ENCODE peak calls at places on chromosome 22, in nine cellular contexts. L is heart left ventricle; S is cardiac muscle cell; K is Peyer's patch; Z is cardiac fibroblast; X is HFF-Myc; W is CD8-positive, alpha-beta memory T cell; V is naive thymus-derived CD4-positive, alpha-beta T cell; I is astrocyte of the spinal cord. J is an unnamed sample.
A peak's percentile ranks its signal among the peaks of the same experiment; 100 is the strongest.

GRCh38 chr22:21759133-21759532 is 23.5 kb upstream of the YPEL1 start:
- DNase-seq in L (no peak), S (no peak), K (no peak), Z (no peak), X (no peak), W (no peak), V (no peak), I (no peak), J (no peak)

GRCh38 chr22:43151251-43152000 is at the start of gene TSPO:
- DNase-seq in L (peak; percentile 87), S (peak; percentile 59), K (peak; percentile 91), Z (peak; percentile 58), X (no peak), W (peak; percentile 67), V (peak; percentile 54), I (peak; percentile 37), J (no peak)

GRCh38 chr22:24201681-24202590 is 20.6 kb downstream of the SUSD2 start:
- DNase-seq in L (no peak), S (no peak), K (no peak), Z (no peak), X (no peak), W (no peak), V (no peak), I (no peak), J (no peak)

GRCh38 chr22:46444390-46444854 is 93.0 kb downstream of the CELSR1 start:
- DNase-seq in L (no peak), S (no peak), K (no peak), Z (no peak), X (no peak), W (no peak), V (no peak), I (no peak), J (no peak)

GRCh38 chr22:27799334-27800249 is 2.0 kb downstream of the MN1 start:
- DNase-seq in L (no peak), S (no peak), K (no peak), Z (peak; percentile 59), X (no peak), W (no peak), V (no peak), I (no peak), J (no peak)

GRCh38 chr22:35524966-35525686 is 15.5 kb upstream of the RASD2 start:
- DNase-seq in L (no peak), S (no peak), K (peak; percentile 46), Z (no peak), X (no peak), W (no peak), V (no peak), I (no peak), J (no peak)

GRCh38 chr22:50308597-50308935 is 1.1 kb upstream of the PLXNB2 start:
- DNase-seq in L (peak; percentile 90), S (peak; percentile 89), K (no peak), Z (peak; percentile 83), X (no peak), W (no peak), V (no peak), I (no peak), J (peak; percentile 39)

GRCh38 chr22:49923445-49923844 is 5.0 kb downstream of the CRELD2 start:
- DNase-seq in L (no peak), S (no peak), K (no peak), Z (no peak), X (no peak), W (no peak), V (no peak), I (no peak), J (peak; percentile 85)

GRCh38 chr22:40312050-40312449 is 34.2 kb upstream of the ADSL start:
- DNase-seq in L (no peak), S (no peak), K (no peak), Z (no peak), X (no peak), W (no peak), V (no peak), I (no peak), J (no peak)

GRCh38 chr22:36924151-36924698 is 10.8 kb downstream of the CSF2RB start:
- DNase-seq in L (no peak), S (no peak), K (no peak), Z (no peak), X (no peak), W (no peak), V (no peak), I (no peak), J (no peak)

GRCh38 chr22:20319745-20320658 is at the start of gene DGCR6L:
- DNase-seq in L (peak; percentile 98), S (peak; percentile 95), K (peak; percentile 99), Z (peak; percentile 95), X (no peak), W (peak; percentile 97), V (peak; percentile 94), I (peak; percentile 94), J (peak; percentile 95)

GRCh38 chr22:20316217-20316843 is 3.5 kb downstream of the DGCR6L start:
- DNase-seq in L (no peak), S (no peak), K (peak; percentile 38), Z (no peak), X (no peak), W (no peak), V (no peak), I (no peak), J (no peak)

GRCh38 chr22:20315337-20316216 is 4.3 kb downstream of the DGCR6L start:
- DNase-seq in L (no peak), S (no peak), K (peak; percentile 32), Z (no peak), X (no peak), W (no peak), V (no peak), I (no peak), J (no peak)

GRCh38 chr22:20319041-20319744 is 667 bp downstream of the DGCR6L start:
- DNase-seq in L (no peak), S (no peak), K (no peak), Z (peak; percentile 37), X (no peak), W (no peak), V (no peak), I (peak; percentile 8), J (no peak)

DNA sequence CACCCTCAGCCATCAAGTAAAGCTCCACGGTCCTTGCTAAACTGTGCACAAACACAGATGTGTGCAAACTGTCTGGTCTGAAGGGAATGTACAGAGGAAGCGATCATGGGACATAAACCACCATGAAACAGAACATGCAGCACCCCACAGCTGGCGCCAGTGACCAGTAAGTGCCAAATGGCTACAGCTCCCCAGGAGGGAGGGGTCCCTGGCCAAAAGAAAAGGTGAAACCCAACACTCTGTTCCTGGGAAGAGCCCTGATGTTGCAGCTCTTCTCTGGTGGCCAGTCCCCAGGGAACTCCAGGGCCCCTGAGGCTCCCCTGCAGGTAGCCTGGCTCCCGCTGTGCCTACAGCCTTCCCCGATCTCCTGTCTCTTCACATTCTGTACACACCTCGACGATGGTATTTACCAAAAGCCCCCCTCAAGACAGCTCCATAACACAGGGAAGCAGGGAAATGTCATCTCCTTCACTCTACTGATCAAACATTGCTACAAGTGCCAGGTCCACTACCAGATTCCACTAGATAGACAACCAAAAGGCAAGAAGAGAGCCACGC is 2.9 kb downstream of the DGCR6L start:
- DNase-seq in L (no peak), S (no peak), K (peak; percentile 26), Z (no peak), X (no peak), W (no peak), V (no peak), I (no peak), J (no peak)
- H3K4me3 ChIP-seq in L (no peak overlapping the region), S (no peak overlapping the region), K (no peak overlapping the region), Z (no peak overlapping the region), X (no peak overlapping the region), W (no peak overlapping the region), V (no peak overlapping the region), I (no peak overlapping the region), J (no peak overlapping the region)

DNA sequence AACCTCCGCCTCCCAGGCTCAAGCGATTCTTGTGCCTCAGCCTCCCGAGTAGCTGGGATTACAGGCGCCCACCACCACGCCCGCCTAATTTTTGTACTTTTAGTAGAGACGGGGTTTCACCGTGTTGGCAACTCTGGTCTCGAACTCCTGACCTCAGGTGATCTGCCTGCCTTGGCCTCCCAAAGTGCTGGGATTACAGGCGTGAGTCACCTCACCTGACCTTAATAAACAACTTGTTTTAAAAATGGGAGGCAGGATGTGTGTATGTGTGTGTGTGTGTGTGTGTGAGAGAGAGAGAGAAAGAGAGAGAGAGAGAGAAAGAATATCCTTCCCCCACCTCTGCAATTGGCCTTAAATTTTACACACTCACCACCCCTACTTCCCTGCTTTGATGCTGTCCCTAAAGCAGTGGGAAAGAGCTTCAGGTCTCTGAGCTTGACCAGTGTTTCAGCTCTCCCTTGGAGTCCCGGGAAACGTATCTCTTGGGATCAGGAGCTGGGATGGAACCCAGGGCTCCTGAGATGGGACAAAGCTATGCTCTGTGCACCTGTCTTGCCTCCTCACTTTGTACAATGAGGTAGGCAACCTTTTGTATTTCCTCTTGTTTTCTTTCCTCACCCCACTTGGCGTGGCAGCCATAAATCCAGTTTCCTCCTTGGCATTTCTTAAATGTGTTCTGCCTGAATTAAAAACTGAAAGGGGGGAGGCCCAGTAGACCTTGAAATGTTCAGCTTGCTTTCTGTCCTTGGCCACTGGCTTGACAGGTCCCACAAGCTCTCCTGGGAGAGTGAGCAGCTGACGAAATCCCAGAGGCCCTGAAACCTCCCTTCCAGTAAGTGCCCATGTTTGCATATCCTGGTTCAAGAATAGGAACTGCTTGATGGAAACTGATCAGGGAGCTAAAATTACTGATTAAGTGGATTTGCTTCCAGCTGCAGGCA is 17.8 kb upstream of the XBP1 start:
- DNase-seq in L (no peak), S (no peak), K (no peak), Z (no peak), X (no peak), W (no peak), V (no peak), I (no peak), J (no peak)
- H3K4me3 ChIP-seq in L (no peak overlapping the region), S (no peak overlapping the region), K (no peak overlapping the region), Z (no peak overlapping the region), X (no peak overlapping the region), W (no peak overlapping the region), V (no peak overlapping the region), I (no peak overlapping the region), J (no peak overlapping the region)

DNA sequence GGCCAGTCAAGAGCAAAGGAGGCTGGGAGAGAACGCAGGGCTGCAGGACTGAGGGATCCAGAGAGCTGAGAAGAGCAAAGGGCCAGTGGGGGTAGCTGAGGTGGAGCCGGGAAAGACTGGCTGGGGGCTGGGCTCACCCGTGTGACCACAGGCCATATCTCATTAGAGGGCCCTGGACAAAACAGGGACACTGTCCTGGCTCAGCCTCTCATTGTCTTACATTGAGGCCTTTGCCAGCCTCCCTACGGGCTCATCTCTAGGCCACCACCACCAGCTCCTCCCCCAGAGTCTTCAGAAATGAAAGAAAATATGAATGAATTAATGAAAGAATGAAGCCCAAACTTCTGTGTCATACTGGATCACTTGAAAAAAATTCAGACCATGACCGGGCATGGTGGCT is 9.2 kb downstream of the RAB36 start:
- DNase-seq in L (no peak), S (no peak), K (no peak), Z (no peak), X (no peak), W (no peak), V (no peak), I (no peak), J (no peak)
- H3K4me3 ChIP-seq in L (no peak overlapping the region), S (no peak overlapping the region), K (no peak overlapping the region), Z (no peak overlapping the region), X (no peak overlapping the region), W (no peak overlapping the region), V (no peak overlapping the region), I (no peak overlapping the region), J (no peak overlapping the region)

DNA sequence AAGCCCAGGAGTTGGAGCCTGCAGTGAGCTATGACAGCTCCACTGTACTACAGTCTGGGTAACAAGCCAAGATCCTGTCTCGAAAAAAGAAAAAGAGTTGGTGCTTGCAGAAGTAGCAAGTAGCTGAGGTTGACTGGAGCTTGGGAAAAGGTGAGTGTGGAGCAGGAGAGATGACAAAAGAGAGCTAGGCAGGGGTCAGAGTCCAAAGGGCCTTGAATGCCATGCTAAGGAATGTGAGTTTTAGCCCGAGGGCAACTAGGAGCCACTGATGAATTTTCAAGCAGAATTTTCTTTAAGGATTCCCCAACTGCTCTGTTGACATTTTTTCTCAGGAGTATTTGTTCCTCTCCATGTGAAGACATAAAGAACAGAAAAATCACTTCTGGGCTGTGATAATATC is 3.1 kb downstream of the AP1B1 start:
- DNase-seq in L (no peak), S (no peak), K (no peak), Z (no peak), X (no peak), W (no peak), V (no peak), I (no peak), J (no peak)
- H3K4me3 ChIP-seq in L (no peak overlapping the region), S (no peak overlapping the region), K (peak overlapping the region; percentile 0), Z (no peak overlapping the region), X (no peak overlapping the region), W (no peak overlapping the region), V (no peak overlapping the region), I (no peak overlapping the region), J (peak overlapping the region; percentile 8)